ENCODE peak calls at places on chromosomes 6 and 20, in ten cellular contexts. E is HCT116, F is sigmoid colon, P is breast epithelium, T is transverse colon, K is H1, R is suprapubic skin, U is upper lobe of left lung, C is vagina, Z is spleen. S is an unnamed sample.
A peak's percentile ranks its signal among the peaks of the same experiment; 100 is the strongest.

GRCh38 chr6:166612471-166612881 is 14.6 kb downstream of the RPS6KA2 start:
- DNase-seq in E (no peak), F (no peak), K (no peak), T (no peak), P (no peak), U (no peak), C (peak; percentile 52), Z (no peak), R (no peak), S (no peak)

GRCh38 chr6:14365393-14365792 is 247.8 kb downstream of the CD83 start:
- DNase-seq in E (no peak), C (no peak), F (no peak), U (no peak), P (no peak), R (no peak), K (no peak), T (no peak), Z (no peak), S (no peak)

GRCh38 chr6:89483111-89483720 is 50.3 kb downstream of the ANKRD6 start:
- DNase-seq in C (no peak), U (no peak), F (no peak), E (no peak), K (peak; percentile 62), Z (no peak), P (no peak), R (no peak), T (no peak), S (no peak)

GRCh38 chr20:59580208-59580980 is 23.9 kb upstream of the PHACTR3 start:
- DNase-seq in C (no peak), R (no peak), P (peak; percentile 22), K (no peak), Z (peak; percentile 24), F (peak; percentile 18), T (no peak), U (no peak), E (no peak), S (no peak)

GRCh38 chr6:118709859-118710350 is 58.5 kb upstream of the CEP85L start:
- DNase-seq in E (no peak), K (no peak), T (peak; percentile 55), C (no peak), F (no peak), U (no peak), Z (peak; percentile 86), R (no peak), P (no peak), S (peak; percentile 39)

GRCh38 chr6:148263961-148264360 is 78.7 kb upstream of the SASH1 start:
- DNase-seq in Z (no peak), R (no peak), F (no peak), E (no peak), U (no peak), T (no peak), C (no peak), P (no peak), K (no peak), S (no peak)

GRCh38 chr6:127451388-127451787 is 7.8 kb downstream of the KIAA0408 start:
- DNase-seq in P (no peak), C (no peak), K (no peak), U (no peak), R (no peak), E (no peak), F (no peak), Z (no peak), T (no peak), S (no peak)

GRCh38 chr6:167855825-167856425 is 29.2 kb downstream of the AFDN start:
- DNase-seq in T (no peak), C (no peak), E (peak; percentile 19), F (peak; percentile 73), P (no peak), U (no peak), K (no peak), R (no peak), Z (no peak), S (no peak)

GRCh38 chr6:42396720-42397119 is 55.0 kb downstream of the TRERF1 start:
- DNase-seq in R (peak; percentile 24), K (no peak), T (no peak), C (no peak), P (no peak), E (no peak), Z (no peak), U (no peak), F (no peak), S (no peak)

GRCh38 chr20:539848-540247 is 3.7 kb downstream of the CSNK2A1 start:
- DNase-seq in T (no peak), E (no peak), K (no peak), R (no peak), P (no peak), F (no peak), C (no peak), Z (no peak), U (no peak), S (no peak)

GRCh38 chr6:11919771-11920440 is 92.2 kb upstream of the HIVEP1 start:
- DNase-seq in R (no peak), T (no peak), C (no peak), F (no peak), E (no peak), P (no peak), Z (no peak), K (no peak), U (no peak), S (no peak)

GRCh38 chr20:38167851-38168760 is 3.0 kb upstream of the TGM2 start:
- DNase-seq in K (no peak), Z (peak; percentile 86), F (peak; percentile 85), R (no peak), P (no peak), E (no peak), T (peak; percentile 55), U (no peak), C (no peak), S (peak; percentile 51)

GRCh38 chr20:33393609-33394008 is 7.7 kb downstream of the CDK5RAP1 start:
- DNase-seq in E (no peak), P (no peak), K (no peak), U (no peak), Z (no peak), T (no peak), C (no peak), R (no peak), F (no peak), S (no peak)

GRCh38 chr20:9617940-9618339 is 103.5 kb downstream of the LAMP5 start:
- DNase-seq in E (peak; percentile 61), R (no peak), U (no peak), C (no peak), P (no peak), Z (no peak), T (no peak), F (no peak), K (no peak), S (peak; percentile 58)

GRCh38 chr20:25285856-25286798 is 38.2 kb downstream of the PYGB start:
- DNase-seq in E (no peak), C (no peak), T (peak; percentile 3), U (peak; percentile 47), R (peak; percentile 65), Z (peak; percentile 69), P (peak; percentile 43), K (peak; percentile 36), F (peak; percentile 55), S (peak; percentile 17)

GRCh38 chr6:40356242-40356910 is 230.8 kb downstream of the LRFN2 start:
- DNase-seq in P (no peak), T (no peak), R (no peak), K (peak; percentile 16), C (no peak), Z (no peak), U (no peak), E (no peak), F (no peak), S (no peak)

GRCh38 chr6:107064579-107065065 is 36.6 kb downstream of the MTRES1 start:
- DNase-seq in T (peak; percentile 20), U (no peak), F (no peak), C (no peak), Z (no peak), P (no peak), E (no peak), R (no peak), K (no peak), S (peak; percentile 74)

GRCh38 chr6:22236626-22237414 is 60.0 kb downstream of the PRL start:
- DNase-seq in T (no peak), P (no peak), K (no peak), E (no peak), C (no peak), U (no peak), Z (no peak), F (no peak), R (no peak), S (no peak)

GRCh38 chr6:31535538-31536324 is 6.1 kb downstream of the DDX39B start:
- DNase-seq in C (no peak), R (no peak), P (no peak), E (no peak), U (no peak), T (no peak), Z (no peak), K (no peak), F (no peak), S (no peak)
- TF ChIP-seq POLR2AphosphoS5 in C (no peak), R (no peak), P (no peak), E (no peak), U (no peak), T (no peak), Z (no peak), K (no peak), F (no peak), S (no peak)

DNA sequence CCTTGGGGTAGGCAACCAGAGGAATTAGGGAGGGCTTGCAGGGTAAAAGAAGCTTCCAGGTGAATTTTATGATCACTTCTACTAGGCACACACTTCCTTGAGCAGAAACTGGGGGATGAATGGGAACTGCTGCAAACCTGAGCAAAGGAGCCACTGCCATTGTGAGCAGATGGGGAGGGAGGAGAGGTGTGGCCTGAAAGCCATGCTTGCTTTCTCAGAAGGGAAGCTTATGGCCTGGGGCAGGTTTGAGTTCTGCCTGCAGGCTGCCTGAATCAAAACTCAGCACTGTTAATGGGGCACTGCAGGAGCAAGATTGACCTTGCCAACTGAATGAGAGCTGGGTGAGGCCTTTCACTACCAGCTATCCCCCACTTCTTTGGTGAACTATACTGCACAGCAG is 328.1 kb downstream of the NKAIN2 start:
- DNase-seq in C (no peak), Z (no peak), K (no peak), T (no peak), P (no peak), E (no peak), U (no peak), R (no peak), F (no peak), S (no peak)
- TF ChIP-seq POLR2A in C (no peak), Z (no peak), K (no peak), T (no peak), P (no peak), E (no peak), U (no peak), R (no peak), F (no peak), S (no peak)

DNA sequence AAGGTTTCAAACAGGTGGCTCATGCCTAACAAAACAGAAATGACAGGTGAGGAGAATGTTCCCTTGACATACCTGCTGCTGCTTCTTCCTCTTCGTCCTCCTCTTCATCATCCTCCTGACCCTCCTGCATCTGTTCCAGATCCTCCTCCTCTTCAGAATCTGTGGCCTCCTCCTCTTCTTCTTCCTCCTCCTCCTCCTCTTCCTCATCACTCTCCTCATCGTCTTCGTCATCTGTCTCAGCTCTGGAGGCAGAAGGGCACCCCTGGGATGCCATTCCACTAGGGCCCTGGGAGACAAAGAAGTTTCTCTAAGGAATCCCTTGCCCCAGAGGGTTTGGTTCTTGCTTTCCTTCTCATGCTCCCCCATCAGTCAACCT is 2.4 kb upstream of the ZBTB22 start:
- DNase-seq in F (no peak), K (no peak), P (no peak), T (no peak), R (no peak), C (no peak), E (no peak), Z (no peak), U (no peak), S (no peak)
- H3K27ac ChIP-seq in F (peak overlapping the region; percentile 35), K (peak overlapping the region; percentile 36), P (peak overlapping the region; percentile 92), T (peak overlapping the region; percentile 31), R (peak overlapping the region; percentile 9), C (peak overlapping the region; percentile 90), E (peak overlapping the region; percentile 11), Z (peak overlapping the region; percentile 100), U (no peak overlapping the region), S (no peak overlapping the region)

GRCh38 chr20:17650301-17650761 is 31.7 kb downstream of the RRBP1 start:
- DNase-seq in U (no peak), T (no peak), C (no peak), K (no peak), Z (peak; percentile 74), E (no peak), P (no peak), F (peak; percentile 64), R (no peak), S (no peak)
- TF ChIP-seq POLR2AphosphoS5 in U (no peak), T (no peak), C (no peak), K (no peak), Z (peak; percentile 54), E (no peak), P (no peak), F (no peak), R (no peak), S (no peak)

S was measured in stomach.